ENCODE peak calls at places on chromosomes 3 and 15, in eight cellular contexts. M is substantia nigra; W is CD4-positive, alpha-beta T cell; H is endothelial cell; P is NCI-H1092; Q is stimulated activated CD4-positive, alpha-beta T cell treated with anti-CD3 and anti-CD28 coated beads, Interleukin-2, amount 100 ng/mL, for 48 hours; I is PC-3; O is stimulated activated effector memory CD8-positive, alpha-beta T cell treated with anti-CD3 and anti-CD28 coated beads, Interleukin-12 subunit alpha, Interleukin-12 subunit beta, amount 100 ng/mL, for 72 hours. J is an unnamed sample.

GRCh38 chr3:126130981-126131750 is 47.2 kb upstream of the SLC41A3 start:
- DNase-seq in M (no peak), W (no peak), H (no peak), P (no peak), Q (no peak), I (no peak), O (no peak), J (peak)

GRCh38 chr15:28118083-28118482 is 19.0 kb upstream of the OCA2 start:
- DNase-seq in M (no peak), W (no peak), H (no peak), P (no peak), Q (no peak), I (no peak), O (no peak), J (no peak)

GRCh38 chr15:39976291-39977274 is 42.7 kb downstream of the EIF2AK4 start:
- DNase-seq in M (peak), W (no peak), H (peak), P (peak), Q (peak), I (peak), O (no peak), J (peak)

GRCh38 chr15:101501703-101502373 is 12.3 kb upstream of the PCSK6 start:
- DNase-seq in M (peak), W (peak), H (peak), P (no peak), Q (peak), I (peak), O (peak), J (peak)

GRCh38 chr3:16302082-16302631 is 37.1 kb downstream of the OXNAD1 start:
- DNase-seq in M (no peak), W (no peak), H (no peak), P (no peak), Q (no peak), I (no peak), O (no peak), J (no peak)

GRCh38 chr3:52183786-52184445 is 14.0 kb upstream of the ALAS1 start:
- DNase-seq in M (no peak), W (no peak), H (no peak), P (no peak), Q (no peak), I (no peak), O (no peak), J (no peak)

GRCh38 chr3:153443961-153444360 is 281.9 kb downstream of the RAP2B start:
- DNase-seq in M (no peak), W (no peak), H (no peak), P (no peak), Q (no peak), I (peak), O (no peak), J (no peak)

GRCh38 chr3:14428087-14429067 is 26.0 kb downstream of the SLC6A6 start:
- DNase-seq in M (peak), W (no peak), H (no peak), P (peak), Q (no peak), I (no peak), O (no peak), J (no peak)

GRCh38 chr3:134430174-134430573 is 55.6 kb downstream of the ANAPC13 start:
- DNase-seq in M (no peak), W (no peak), H (no peak), P (no peak), Q (no peak), I (no peak), O (no peak), J (no peak)

GRCh38 chr3:11304160-11304559 is 32.0 kb downstream of the ATG7 start:
- DNase-seq in M (no peak), W (no peak), H (no peak), P (no peak), Q (no peak), I (no peak), O (no peak), J (no peak)

GRCh38 chr3:169218314-169218983 is 445.1 kb downstream of the MECOM start:
- DNase-seq in M (no peak), W (no peak), H (peak), P (peak), Q (no peak), I (peak), O (no peak), J (peak)

GRCh38 chr3:135629696-135630408 is 335.7 kb upstream of the PPP2R3A start:
- DNase-seq in M (no peak), W (no peak), H (no peak), P (no peak), Q (no peak), I (no peak), O (no peak), J (no peak)

GRCh38 chr3:183460059-183461052 is 31.9 kb upstream of the MCF2L2 start:
- DNase-seq in M (no peak), W (no peak), H (no peak), P (no peak), Q (no peak), I (no peak), O (no peak), J (no peak)

GRCh38 chr15:88563638-88564037 is 17.2 kb upstream of the DET1 start:
- DNase-seq in M (no peak), W (no peak), H (no peak), P (no peak), Q (no peak), I (peak), O (no peak), J (no peak)

GRCh38 chr3:126685041-126685440 is 19.0 kb upstream of the CHCHD6 start:
- DNase-seq in M (no peak), W (no peak), H (no peak), P (no peak), Q (no peak), I (no peak), O (no peak), J (no peak)

GRCh38 chr15:101652783-101653430 is 726 bp upstream of the TM2D3 start:
- DNase-seq in M (no peak), W (no peak), H (no peak), P (no peak), Q (no peak), I (peak), O (no peak), J (no peak)

GRCh38 chr3:46970391-46971091 is 6.0 kb downstream of the CCDC12 start:
- DNase-seq in M (no peak), W (no peak), H (no peak), P (no peak), Q (no peak), I (no peak), O (no peak), J (peak)